ENCODE peak calls at places on chromosomes 6 and 20, in eight cellular contexts. One of them, this sample, is unnamed.

GRCh38 chr6:17705428-17705777 is 1.3 kb downstream of the NUP153 start:
- DNase-seq in GM23248: peak
- DNase-seq in dorsolateral prefrontal cortex: no peak
- DNase-seq in foreskin fibroblast: peak
- DNase-seq in AG10803: peak
- DNase-seq in uterus: peak
- DNase-seq in CD8-positive, alpha-beta T cell: no peak
- DNase-seq in hepatocyte: peak
- DNase-seq in this sample: peak

GRCh38 chr6:53090576-53090975 is 25.4 kb downstream of the FBXO9 start:
- DNase-seq in GM23248: peak
- DNase-seq in dorsolateral prefrontal cortex: no peak
- DNase-seq in foreskin fibroblast: peak
- DNase-seq in AG10803: peak
- DNase-seq in uterus: no peak
- DNase-seq in CD8-positive, alpha-beta T cell: no peak
- DNase-seq in hepatocyte: no peak
- DNase-seq in this sample: peak

GRCh38 chr20:44467289-44467883 is 8.3 kb upstream of the TTPAL start:
- DNase-seq in GM23248: no peak
- DNase-seq in dorsolateral prefrontal cortex: no peak
- DNase-seq in foreskin fibroblast: peak
- DNase-seq in AG10803: no peak
- DNase-seq in uterus: peak
- DNase-seq in CD8-positive, alpha-beta T cell: no peak
- DNase-seq in hepatocyte: peak
- DNase-seq in this sample: peak

GRCh38 chr6:75023634-75024033 is 182.2 kb downstream of the COL12A1 start:
- DNase-seq in GM23248: peak
- DNase-seq in dorsolateral prefrontal cortex: no peak
- DNase-seq in foreskin fibroblast: peak
- DNase-seq in AG10803: no peak
- DNase-seq in uterus: no peak
- DNase-seq in CD8-positive, alpha-beta T cell: no peak
- DNase-seq in hepatocyte: no peak
- DNase-seq in this sample: peak

GRCh38 chr20:17747431-17747846 is 47.7 kb downstream of the BANF2 start:
- DNase-seq in GM23248: peak
- DNase-seq in dorsolateral prefrontal cortex: no peak
- DNase-seq in foreskin fibroblast: peak
- DNase-seq in AG10803: peak
- DNase-seq in uterus: peak
- DNase-seq in CD8-positive, alpha-beta T cell: no peak
- DNase-seq in hepatocyte: peak
- DNase-seq in this sample: peak

GRCh38 chr6:79391511-79391910 is 145.7 kb downstream of the LCA5 start:
- DNase-seq in GM23248: no peak
- DNase-seq in dorsolateral prefrontal cortex: no peak
- DNase-seq in foreskin fibroblast: no peak
- DNase-seq in AG10803: no peak
- DNase-seq in uterus: no peak
- DNase-seq in CD8-positive, alpha-beta T cell: no peak
- DNase-seq in hepatocyte: no peak
- DNase-seq in this sample: no peak

GRCh38 chr6:165308926-165309731 is at the start of gene C6orf118:
- DNase-seq in GM23248: peak
- DNase-seq in dorsolateral prefrontal cortex: peak
- DNase-seq in foreskin fibroblast: no peak
- DNase-seq in AG10803: peak
- DNase-seq in uterus: peak
- DNase-seq in CD8-positive, alpha-beta T cell: no peak
- DNase-seq in hepatocyte: peak
- DNase-seq in this sample: peak

GRCh38 chr6:34234667-34235604 is 1.7 kb upstream of the HMGA1 start:
- DNase-seq in GM23248: no peak
- DNase-seq in dorsolateral prefrontal cortex: no peak
- DNase-seq in foreskin fibroblast: no peak
- DNase-seq in AG10803: no peak
- DNase-seq in uterus: no peak
- DNase-seq in CD8-positive, alpha-beta T cell: no peak
- DNase-seq in hepatocyte: peak
- DNase-seq in this sample: no peak

GRCh38 chr6:84258268-84258667 is 30.8 kb upstream of the CEP162 start:
- DNase-seq in GM23248: peak
- DNase-seq in dorsolateral prefrontal cortex: no peak
- DNase-seq in foreskin fibroblast: no peak
- DNase-seq in AG10803: no peak
- DNase-seq in uterus: no peak
- DNase-seq in CD8-positive, alpha-beta T cell: no peak
- DNase-seq in hepatocyte: no peak
- DNase-seq in this sample: no peak

GRCh38 chr20:58721951-58722371 is 29.4 kb downstream of the NPEPL1 start:
- DNase-seq in GM23248: no peak
- DNase-seq in dorsolateral prefrontal cortex: peak
- DNase-seq in foreskin fibroblast: no peak
- DNase-seq in AG10803: no peak
- DNase-seq in uterus: peak
- DNase-seq in CD8-positive, alpha-beta T cell: no peak
- DNase-seq in hepatocyte: no peak
- DNase-seq in this sample: no peak

GRCh38 chr20:4563534-4563933 is 158.2 kb upstream of the PRND start:
- DNase-seq in GM23248: peak
- DNase-seq in dorsolateral prefrontal cortex: no peak
- DNase-seq in foreskin fibroblast: peak
- DNase-seq in AG10803: peak
- DNase-seq in uterus: no peak
- DNase-seq in CD8-positive, alpha-beta T cell: no peak
- DNase-seq in hepatocyte: peak
- DNase-seq in this sample: peak

GRCh38 chr20:50115591-50116367 is 2.8 kb upstream of the UBE2V1 start:
- DNase-seq in GM23248: peak
- DNase-seq in dorsolateral prefrontal cortex: peak
- DNase-seq in foreskin fibroblast: peak
- DNase-seq in AG10803: peak
- DNase-seq in uterus: peak
- DNase-seq in CD8-positive, alpha-beta T cell: peak
- DNase-seq in hepatocyte: peak
- DNase-seq in this sample: peak

GRCh38 chr6:121549741-121550140 is 114.3 kb downstream of the GJA1 start:
- DNase-seq in GM23248: peak
- DNase-seq in dorsolateral prefrontal cortex: no peak
- DNase-seq in foreskin fibroblast: peak
- DNase-seq in AG10803: peak
- DNase-seq in uterus: no peak
- DNase-seq in CD8-positive, alpha-beta T cell: no peak
- DNase-seq in hepatocyte: no peak
- DNase-seq in this sample: peak

GRCh38 chr6:129667034-129667433 is 42.9 kb downstream of the ARHGAP18 start:
- DNase-seq in GM23248: peak
- DNase-seq in dorsolateral prefrontal cortex: no peak
- DNase-seq in foreskin fibroblast: no peak
- DNase-seq in AG10803: no peak
- DNase-seq in uterus: no peak
- DNase-seq in CD8-positive, alpha-beta T cell: no peak
- DNase-seq in hepatocyte: no peak
- DNase-seq in this sample: peak

GRCh38 chr6:24543683-24544082 is 48.9 kb downstream of the ALDH5A1 start:
- DNase-seq in GM23248: no peak
- DNase-seq in dorsolateral prefrontal cortex: peak
- DNase-seq in foreskin fibroblast: no peak
- DNase-seq in AG10803: no peak
- DNase-seq in uterus: no peak
- DNase-seq in CD8-positive, alpha-beta T cell: no peak
- DNase-seq in hepatocyte: no peak
- DNase-seq in this sample: no peak

GRCh38 chr6:170106906-170107525 is 183.9 kb downstream of the DLL1 start:
- DNase-seq in GM23248: no peak
- DNase-seq in dorsolateral prefrontal cortex: peak
- DNase-seq in foreskin fibroblast: no peak
- DNase-seq in AG10803: no peak
- DNase-seq in uterus: peak
- DNase-seq in CD8-positive, alpha-beta T cell: no peak
- DNase-seq in hepatocyte: no peak
- DNase-seq in this sample: no peak

GRCh38 chr6:168607272-168608112 is 166.5 kb downstream of the SMOC2 start:
- DNase-seq in GM23248: no peak
- DNase-seq in dorsolateral prefrontal cortex: no peak
- DNase-seq in foreskin fibroblast: no peak
- DNase-seq in AG10803: no peak
- DNase-seq in uterus: peak
- DNase-seq in CD8-positive, alpha-beta T cell: no peak
- DNase-seq in hepatocyte: peak
- DNase-seq in this sample: no peak

GRCh38 chr6:20811112-20811746 is 277.0 kb downstream of the CDKAL1 start:
- DNase-seq in GM23248: peak
- DNase-seq in dorsolateral prefrontal cortex: no peak
- DNase-seq in foreskin fibroblast: peak
- DNase-seq in AG10803: peak
- DNase-seq in uterus: no peak
- DNase-seq in CD8-positive, alpha-beta T cell: no peak
- DNase-seq in hepatocyte: peak
- DNase-seq in this sample: peak

GRCh38 chr20:57919059-57919458 is 209.2 kb upstream of the PMEPA1 start:
- DNase-seq in GM23248: no peak
- DNase-seq in dorsolateral prefrontal cortex: no peak
- DNase-seq in foreskin fibroblast: no peak
- DNase-seq in AG10803: no peak
- DNase-seq in uterus: no peak
- DNase-seq in CD8-positive, alpha-beta T cell: no peak
- DNase-seq in hepatocyte: peak
- DNase-seq in this sample: no peak

GRCh38 chr6:3664641-3665041 is 86.9 kb downstream of the PXDC1 start:
- DNase-seq in GM23248: no peak
- DNase-seq in dorsolateral prefrontal cortex: no peak
- DNase-seq in foreskin fibroblast: no peak
- DNase-seq in AG10803: peak
- DNase-seq in uterus: no peak
- DNase-seq in CD8-positive, alpha-beta T cell: no peak
- DNase-seq in hepatocyte: peak
- DNase-seq in this sample: no peak

GRCh38 chr6:125742433-125743120 is 6.9 kb upstream of the HEY2 start:
- DNase-seq in GM23248: no peak
- DNase-seq in dorsolateral prefrontal cortex: no peak
- DNase-seq in foreskin fibroblast: no peak
- DNase-seq in AG10803: no peak
- DNase-seq in uterus: no peak
- DNase-seq in CD8-positive, alpha-beta T cell: no peak
- DNase-seq in hepatocyte: no peak
- DNase-seq in this sample: no peak

DNA sequence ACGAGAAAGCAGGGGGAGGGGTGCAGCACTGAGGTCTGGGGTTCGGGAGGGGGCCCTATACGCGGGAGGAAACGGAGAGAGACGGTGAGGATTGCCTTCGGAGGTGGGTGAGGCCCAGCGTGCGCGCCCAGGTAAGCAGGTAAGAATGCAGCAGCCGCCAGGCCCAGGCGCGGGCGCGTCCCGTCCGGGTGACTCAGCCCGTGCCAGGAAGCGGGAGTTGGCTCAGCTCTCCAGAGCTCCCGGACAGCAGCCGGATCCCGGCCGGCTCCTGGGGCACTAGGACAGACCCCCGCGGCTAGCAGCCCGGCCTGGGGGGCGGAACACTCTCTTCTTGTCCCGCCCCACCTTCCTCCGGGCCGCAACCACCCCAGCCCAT is 1.5 kb upstream of the MDFI start:
- DNase-seq in GM23248: no peak
- DNase-seq in dorsolateral prefrontal cortex: no peak
- DNase-seq in foreskin fibroblast: no peak
- DNase-seq in AG10803: no peak
- DNase-seq in uterus: no peak
- DNase-seq in CD8-positive, alpha-beta T cell: no peak
- DNase-seq in hepatocyte: peak
- DNase-seq in this sample: no peak
- H3K4me3 ChIP-seq in GM23248: no peak
- H3K4me3 ChIP-seq in dorsolateral prefrontal cortex: peak
- H3K4me3 ChIP-seq in foreskin fibroblast: no peak
- H3K4me3 ChIP-seq in AG10803: no peak
- H3K4me3 ChIP-seq in uterus: peak
- H3K4me3 ChIP-seq in CD8-positive, alpha-beta T cell: no peak
- H3K4me3 ChIP-seq in hepatocyte: peak
- H3K4me3 ChIP-seq in this sample: no peak

GRCh38 chr6:49454787-49455709 is 8.0 kb downstream of the MMUT start:
- DNase-seq in GM23248: no peak
- DNase-seq in dorsolateral prefrontal cortex: no peak
- DNase-seq in foreskin fibroblast: no peak
- DNase-seq in AG10803: no peak
- DNase-seq in uterus: no peak
- DNase-seq in CD8-positive, alpha-beta T cell: no peak
- DNase-seq in hepatocyte: no peak
- DNase-seq in this sample: no peak
- H3K4me3 ChIP-seq in GM23248: no peak
- H3K4me3 ChIP-seq in dorsolateral prefrontal cortex: no peak
- H3K4me3 ChIP-seq in foreskin fibroblast: no peak
- H3K4me3 ChIP-seq in AG10803: no peak
- H3K4me3 ChIP-seq in uterus: no peak
- H3K4me3 ChIP-seq in CD8-positive, alpha-beta T cell: no peak
- H3K4me3 ChIP-seq in hepatocyte: no peak
- H3K4me3 ChIP-seq in this sample: no peak

GRCh38 chr6:137040393-137040792 is 4.4 kb downstream of the IL20RA start:
- DNase-seq in GM23248: no peak
- DNase-seq in dorsolateral prefrontal cortex: no peak
- DNase-seq in foreskin fibroblast: no peak
- DNase-seq in AG10803: no peak
- DNase-seq in uterus: no peak
- DNase-seq in CD8-positive, alpha-beta T cell: no peak
- DNase-seq in hepatocyte: no peak
- DNase-seq in this sample: no peak

GRCh38 chr6:137045221-137045789 is 540 bp upstream of the IL20RA start:
- DNase-seq in GM23248: no peak
- DNase-seq in dorsolateral prefrontal cortex: no peak
- DNase-seq in foreskin fibroblast: no peak
- DNase-seq in AG10803: no peak
- DNase-seq in uterus: no peak
- DNase-seq in CD8-positive, alpha-beta T cell: no peak
- DNase-seq in hepatocyte: no peak
- DNase-seq in this sample: no peak

GRCh38 chr6:137046871-137047412 is 2.2 kb upstream of the IL20RA start:
- DNase-seq in GM23248: no peak
- DNase-seq in dorsolateral prefrontal cortex: no peak
- DNase-seq in foreskin fibroblast: no peak
- DNase-seq in AG10803: no peak
- DNase-seq in uterus: no peak
- DNase-seq in CD8-positive, alpha-beta T cell: no peak
- DNase-seq in hepatocyte: no peak
- DNase-seq in this sample: no peak

GRCh38 chr6:137043710-137044365 is 927 bp downstream of the IL20RA start:
- DNase-seq in GM23248: peak
- DNase-seq in dorsolateral prefrontal cortex: no peak
- DNase-seq in foreskin fibroblast: peak
- DNase-seq in AG10803: peak
- DNase-seq in uterus: peak
- DNase-seq in CD8-positive, alpha-beta T cell: no peak
- DNase-seq in hepatocyte: peak
- DNase-seq in this sample: peak

GRCh38 chr6:137044366-137045220 is at the start of gene IL20RA:
- DNase-seq in GM23248: peak
- DNase-seq in dorsolateral prefrontal cortex: no peak
- DNase-seq in foreskin fibroblast: no peak
- DNase-seq in AG10803: no peak
- DNase-seq in uterus: peak
- DNase-seq in CD8-positive, alpha-beta T cell: no peak
- DNase-seq in hepatocyte: peak
- DNase-seq in this sample: peak
- H3K4me3 ChIP-seq in GM23248: peak
- H3K4me3 ChIP-seq in dorsolateral prefrontal cortex: peak
- H3K4me3 ChIP-seq in foreskin fibroblast: peak
- H3K4me3 ChIP-seq in AG10803: peak
- H3K4me3 ChIP-seq in uterus: peak
- H3K4me3 ChIP-seq in CD8-positive, alpha-beta T cell: peak
- H3K4me3 ChIP-seq in hepatocyte: peak
- H3K4me3 ChIP-seq in this sample: peak

GRCh38 chr6:43510827-43511163 is 649 bp upstream of the LRRC73 start:
- DNase-seq in GM23248: no peak
- DNase-seq in dorsolateral prefrontal cortex: no peak
- DNase-seq in foreskin fibroblast: no peak
- DNase-seq in AG10803: no peak
- DNase-seq in uterus: no peak
- DNase-seq in CD8-positive, alpha-beta T cell: no peak
- DNase-seq in hepatocyte: no peak
- DNase-seq in this sample: no peak
- H3K4me3 ChIP-seq in GM23248: peak
- H3K4me3 ChIP-seq in dorsolateral prefrontal cortex: peak
- H3K4me3 ChIP-seq in foreskin fibroblast: peak
- H3K4me3 ChIP-seq in AG10803: peak
- H3K4me3 ChIP-seq in uterus: no peak
- H3K4me3 ChIP-seq in CD8-positive, alpha-beta T cell: no peak
- H3K4me3 ChIP-seq in hepatocyte: no peak
- H3K4me3 ChIP-seq in this sample: peak